ENCODE peak calls at places on chromosomes 11 and 22, in nine cellular contexts. N is fibroblast of lung, D is Caco-2, G is OCI-LY7, E is prostate gland, Q is spleen, M is uterus, K is mammary epithelial cell, B is Panc1. H is an unnamed sample.

GRCh38 chr11:26867286-26867685 is 126.6 kb upstream of the FIBIN start:
- DNase-seq in N (peak; percentile 80), D (no peak), G (no peak), E (no peak), Q (no peak), M (no peak), K (no peak), B (no peak), H (peak; percentile 61)

GRCh38 chr11:14288189-14288935 is 70.6 kb downstream of the RRAS2 start:
- DNase-seq in N (peak; percentile 87), D (no peak), G (no peak), E (peak; percentile 30), Q (no peak), M (no peak), K (no peak), B (no peak), H (peak; percentile 85)

GRCh38 chr22:50306753-50307749 is at the start of gene PLXNB2:
- DNase-seq in N (peak; percentile 87), D (peak; percentile 73), G (no peak), E (peak; percentile 82), Q (no peak), M (peak; percentile 83), K (peak; percentile 65), B (no peak), H (peak; percentile 87)

GRCh38 chr11:72553748-72554147 is 119.4 kb upstream of the CLPB start:
- DNase-seq in N (no peak), D (no peak), G (peak; percentile 29), E (no peak), Q (no peak), M (no peak), K (no peak), B (no peak), H (peak; percentile 12)

GRCh38 chr11:14577835-14578529 is 57.8 kb upstream of the PSMA1 start:
- DNase-seq in N (no peak), D (no peak), G (no peak), E (no peak), Q (no peak), M (no peak), K (no peak), B (no peak), H (no peak)

GRCh38 chr11:2577071-2578005 is 122.5 kb downstream of the KCNQ1OT1 start:
- DNase-seq in N (no peak), D (peak; percentile 69), G (no peak), E (no peak), Q (peak; percentile 64), M (peak; percentile 10), K (no peak), B (no peak), H (no peak)

GRCh38 chr11:10657308-10658271 is 36.0 kb downstream of the IRAG1 start:
- DNase-seq in N (peak; percentile 75), D (peak; percentile 78), G (no peak), E (no peak), Q (no peak), M (no peak), K (peak; percentile 22), B (no peak), H (peak; percentile 75)

GRCh38 chr11:62547691-62548281 is 1.2 kb upstream of the AHNAK start:
- DNase-seq in N (no peak), D (no peak), G (no peak), E (peak; percentile 92), Q (no peak), M (peak; percentile 59), K (peak; percentile 97), B (no peak), H (no peak)

GRCh38 chr11:64524534-64525042 is 66.4 kb upstream of the SLC22A12 start:
- DNase-seq in N (no peak), D (peak; percentile 25), G (no peak), E (no peak), Q (peak; percentile 14), M (no peak), K (no peak), B (no peak), H (no peak)

GRCh38 chr11:3994030-3994640 is 100.5 kb upstream of the RRM1 start:
- DNase-seq in N (no peak), D (no peak), G (no peak), E (no peak), Q (no peak), M (no peak), K (peak; percentile 31), B (no peak), H (no peak)

GRCh38 chr11:117444256-117445096 is 116.8 kb downstream of the CEP164 start:
- DNase-seq in N (no peak), D (no peak), G (no peak), E (no peak), Q (peak; percentile 49), M (no peak), K (no peak), B (no peak), H (no peak)

GRCh38 chr11:78371221-78371899 is 46.3 kb downstream of the GAB2 start:
- DNase-seq in N (no peak), D (no peak), G (peak; percentile 38), E (no peak), Q (no peak), M (no peak), K (no peak), B (no peak), H (no peak)

GRCh38 chr11:62850911-62851806 is 11.8 kb upstream of the WDR74 start:
- DNase-seq in N (no peak), D (peak; percentile 71), G (peak; percentile 44), E (no peak), Q (peak; percentile 44), M (no peak), K (no peak), B (no peak), H (no peak)

GRCh38 chr11:113994077-113994954 is 19.4 kb downstream of the HTR3A start:
- DNase-seq in N (peak; percentile 17), D (no peak), G (peak; percentile 36), E (no peak), Q (peak; percentile 73), M (no peak), K (no peak), B (no peak), H (peak; percentile 23)

GRCh38 chr11:66172146-66172545 is 96.3 kb upstream of the RAB1B start:
- DNase-seq in N (peak; percentile 29), D (no peak), G (no peak), E (no peak), Q (no peak), M (no peak), K (peak; percentile 58), B (no peak), H (peak; percentile 50)

DNA sequence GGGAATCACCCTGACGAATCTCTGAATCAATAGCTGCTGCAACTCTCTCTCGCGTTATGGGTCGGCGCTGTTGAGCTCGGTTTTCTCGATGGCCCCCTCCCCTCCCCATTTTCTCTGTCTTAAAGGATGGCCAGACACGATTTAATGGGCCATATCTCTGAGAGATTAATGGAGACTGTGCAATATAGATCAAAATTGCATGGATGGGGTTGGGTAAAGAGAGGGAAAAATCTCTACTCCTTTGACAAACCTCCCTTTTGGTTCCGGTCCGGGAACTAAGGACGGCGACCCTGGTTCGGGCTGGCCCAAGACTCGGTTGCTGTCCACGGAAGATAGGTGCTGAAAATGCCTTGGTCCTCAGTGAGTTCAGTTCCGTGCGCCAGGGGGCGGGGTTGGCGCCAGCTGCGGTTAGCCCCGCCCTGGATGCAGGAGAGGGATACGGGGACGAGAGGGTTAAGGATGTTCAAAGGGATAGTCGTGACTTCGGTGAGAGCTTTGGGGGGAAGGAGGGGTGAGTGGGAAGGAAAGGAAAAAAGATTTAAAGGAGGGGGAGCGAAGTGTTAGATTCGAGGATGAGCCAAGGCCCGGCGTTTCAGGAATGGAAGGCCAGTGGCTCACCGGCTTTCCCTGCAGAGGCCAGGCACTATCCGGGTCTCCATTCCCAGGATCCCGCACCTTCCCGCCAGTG is 103.6 kb upstream of the HSD17B12 start:
- DNase-seq in N (peak; percentile 55), D (no peak), G (no peak), E (no peak), Q (no peak), M (no peak), K (no peak), B (no peak), H (peak; percentile 62)
- TF ChIP-seq CTCF in N (no peak), D (peak; percentile 39), G (no peak), E (peak; percentile 5), Q (no peak), M (no peak), K (peak; percentile 16), B (peak; percentile 46), H (peak; percentile 35)

GRCh38 chr11:120715239-120715638 is 203.7 kb downstream of the GRIK4 start:
- DNase-seq in N (peak; percentile 28), D (no peak), G (peak; percentile 83), E (no peak), Q (no peak), M (no peak), K (no peak), B (no peak), H (peak; percentile 7)
- H3K4me3 ChIP-seq in N (peak overlapping the region; percentile 9), D (no peak overlapping the region), G (peak overlapping the region; percentile 64), E (no peak overlapping the region), Q (no peak overlapping the region), M (no peak overlapping the region), K (no peak overlapping the region), B (peak overlapping the region; percentile 23), H (no peak overlapping the region)

GRCh38 chr11:132852361-132852760 is 679.9 kb downstream of the OPCML start:
- DNase-seq in N (no peak), D (no peak), G (no peak), E (no peak), Q (no peak), M (no peak), K (peak; percentile 9), B (no peak), H (no peak)

GRCh38 chr11:132851247-132851646 is 681.1 kb downstream of the OPCML start:
- DNase-seq in N (no peak), D (no peak), G (no peak), E (no peak), Q (no peak), M (no peak), K (no peak), B (no peak), H (no peak)

GRCh38 chr11:132856032-132856431 is 676.3 kb downstream of the OPCML start:
- DNase-seq in N (no peak), D (no peak), G (no peak), E (no peak), Q (no peak), M (no peak), K (no peak), B (no peak), H (no peak)

GRCh38 chr11:132855516-132855915 is 676.8 kb downstream of the OPCML start:
- DNase-seq in N (no peak), D (no peak), G (no peak), E (no peak), Q (no peak), M (no peak), K (no peak), B (no peak), H (no peak)

DNA sequence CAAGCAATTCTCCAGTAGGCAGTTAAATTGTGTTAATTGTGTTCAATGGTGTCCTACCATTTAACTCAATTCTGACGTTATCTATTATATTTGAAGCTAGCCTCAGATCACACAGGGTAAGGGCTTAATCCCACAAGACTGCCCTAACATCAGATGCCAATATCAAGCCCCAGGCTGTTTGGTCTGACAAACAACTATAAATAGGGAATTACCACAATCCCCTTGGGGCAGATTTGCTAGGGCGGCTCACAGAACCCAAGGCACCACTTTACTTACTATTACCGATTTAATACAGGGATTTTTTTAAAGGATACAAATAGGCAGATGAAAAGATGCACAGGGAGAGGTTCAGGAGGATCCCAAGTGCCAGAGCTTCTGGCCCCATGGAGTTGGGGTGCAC is 678.4 kb downstream of the OPCML start:
- DNase-seq in N (no peak), D (no peak), G (no peak), E (no peak), Q (no peak), M (no peak), K (no peak), B (no peak), H (no peak)
- TF ChIP-seq CTCF in N (no peak), D (no peak), G (no peak), E (no peak), Q (no peak), M (no peak), K (no peak), B (no peak), H (no peak)

GRCh38 chr22:38900677-38901076 is 28.7 kb upstream of the CBX6 start:
- DNase-seq in N (no peak), D (no peak), G (peak; percentile 66), E (no peak), Q (no peak), M (no peak), K (no peak), B (no peak), H (no peak)
- H3K4me3 ChIP-seq in N (no peak overlapping the region), D (no peak overlapping the region), G (peak overlapping the region; percentile 18), E (no peak overlapping the region), Q (no peak overlapping the region), M (no peak overlapping the region), K (no peak overlapping the region), B (no peak overlapping the region), H (no peak overlapping the region)

H was measured in fibroblast of pulmonary artery.